ENCODE peak calls at places on chromosomes 7 and 10, in nine cellular contexts. W is kidney epithelial cell, D is stomach, X is B cell, P is endothelial cell, K is HFF-Myc, Q is cardiac fibroblast, L is A549, G is AG09319. N is an unnamed sample.

GRCh38 chr10:132397036-132397541 is at the start of gene PWWP2B:
- DNase-seq in Q (no peak), P (peak; percentile 50), X (peak; percentile 93), D (peak; percentile 75), G (no peak), W (no peak), L (no peak), K (no peak), N (no peak)

GRCh38 chr7:127717502-127718125 is 65.6 kb downstream of the SND1 start:
- DNase-seq in X (no peak), L (no peak), K (no peak), W (no peak), P (no peak), Q (peak; percentile 68), D (no peak), G (no peak), N (no peak)

GRCh38 chr10:129472696-129473555 is 5.9 kb downstream of the MGMT start:
- DNase-seq in D (no peak), L (no peak), W (no peak), Q (no peak), X (peak; percentile 44), K (no peak), G (no peak), P (no peak), N (no peak)

GRCh38 chr7:144548556-144548955 is 145.1 kb upstream of the NOBOX start:
- DNase-seq in D (no peak), W (no peak), L (no peak), K (no peak), G (no peak), P (no peak), X (no peak), Q (no peak), N (no peak)

GRCh38 chr7:83166-83840 is 109.1 kb upstream of the FAM20C start:
- DNase-seq in G (no peak), D (peak; percentile 16), W (no peak), K (no peak), X (no peak), Q (no peak), L (no peak), P (no peak), N (no peak)

GRCh38 chr7:95536656-95537311 is 51.0 kb downstream of the ASB4 start:
- DNase-seq in D (no peak), G (no peak), L (no peak), P (no peak), X (no peak), K (no peak), W (no peak), Q (no peak), N (no peak)

GRCh38 chr7:10128748-10129147 is 844.9 kb upstream of the PHF14 start:
- DNase-seq in D (no peak), W (no peak), L (no peak), P (peak; percentile 33), G (no peak), K (no peak), Q (no peak), X (no peak), N (no peak)

GRCh38 chr7:106057962-106058901 is 53.9 kb downstream of the SYPL1 start:
- DNase-seq in X (peak; percentile 78), K (no peak), P (no peak), G (no peak), L (no peak), Q (no peak), W (no peak), D (peak; percentile 94), N (no peak)

GRCh38 chr10:66925896-66926719 is at the start of gene LRRTM3:
- DNase-seq in L (peak; percentile 70), P (peak; percentile 61), W (peak; percentile 50), K (peak; percentile 38), Q (peak; percentile 87), D (peak; percentile 44), X (no peak), G (no peak), N (peak; percentile 16)

GRCh38 chr10:113957013-113957412 is 86.7 kb upstream of the ADRB1 start:
- DNase-seq in W (peak; percentile 31), X (no peak), Q (peak; percentile 76), L (peak; percentile 26), D (no peak), G (peak; percentile 52), P (no peak), K (peak; percentile 36), N (no peak)

GRCh38 chr10:43344051-43344450 is 27.4 kb upstream of the FXYD4 start:
- DNase-seq in Q (no peak), K (no peak), L (no peak), P (no peak), W (no peak), X (no peak), D (no peak), G (no peak), N (no peak)

GRCh38 chr10:62637249-62638061 is 167.1 kb upstream of the ADO start:
- DNase-seq in L (no peak), W (no peak), D (peak; percentile 33), P (no peak), K (no peak), X (peak; percentile 27), Q (peak; percentile 67), G (no peak), N (no peak)

GRCh38 chr10:72340510-72340895 is 14.2 kb downstream of the DNAJB12 start:
- DNase-seq in W (no peak), L (peak; percentile 70), K (no peak), G (no peak), D (peak; percentile 75), X (peak; percentile 79), Q (peak; percentile 62), P (peak; percentile 79), N (peak; percentile 55)

DNA sequence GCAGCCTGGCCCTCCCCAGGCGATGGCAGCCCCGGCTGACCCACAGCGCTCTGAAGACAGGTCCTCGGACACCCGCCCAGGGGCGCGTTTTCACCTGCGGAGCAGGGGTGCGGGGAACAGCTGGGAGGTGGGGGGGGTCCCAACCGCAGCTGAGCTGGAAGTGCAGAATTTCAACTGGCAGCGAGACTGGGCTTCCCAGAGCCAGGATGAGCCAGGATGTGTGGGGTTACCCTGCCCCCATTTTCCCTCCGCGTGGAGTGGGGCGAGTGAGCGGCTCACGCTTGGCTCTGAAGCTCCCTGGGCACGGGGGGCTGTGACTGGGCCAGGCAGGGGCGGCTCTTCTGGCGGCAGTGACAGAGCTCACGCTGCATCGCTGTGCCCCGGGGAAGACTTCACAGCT is 70.2 kb downstream of the DNAJB6 start:
- DNase-seq in K (no peak), P (no peak), L (no peak), W (no peak), Q (no peak), X (no peak), D (no peak), G (no peak), N (no peak)
- TF ChIP-seq CTCF in K (no peak), P (no peak), L (no peak), W (no peak), Q (no peak), X (no peak), D (no peak), G (no peak), N (no peak)

GRCh38 chr10:22218448-22218847 is 633 bp upstream of the EBLN1 start:
- DNase-seq in W (no peak), K (no peak), D (no peak), L (no peak), P (no peak), Q (no peak), X (no peak), G (no peak), N (no peak)
- TF ChIP-seq CTCF in W (no peak), K (no peak), D (no peak), L (no peak), P (no peak), Q (no peak), X (no peak), G (no peak), N (peak; percentile 25)

GRCh38 chr10:6844251-6844650 is 264.2 kb upstream of the PRKCQ start:
- DNase-seq in G (no peak), K (no peak), X (no peak), Q (no peak), L (no peak), D (no peak), P (no peak), W (no peak), N (no peak)

GRCh38 chr10:6842722-6843121 is 262.6 kb upstream of the PRKCQ start:
- DNase-seq in K (no peak), W (no peak), P (no peak), L (no peak), D (no peak), G (no peak), Q (no peak), X (no peak), N (no peak)

GRCh38 chr10:6841746-6842145 is 261.7 kb upstream of the PRKCQ start:
- DNase-seq in W (no peak), X (no peak), G (no peak), L (no peak), K (no peak), Q (no peak), P (no peak), D (no peak), N (no peak)

GRCh38 chr10:6840766-6841165 is 260.7 kb upstream of the PRKCQ start:
- DNase-seq in D (no peak), X (no peak), W (no peak), L (no peak), G (peak; percentile 23), K (peak; percentile 68), Q (peak; percentile 3), P (no peak), N (no peak)

GRCh38 chr10:6843477-6843876 is 263.4 kb upstream of the PRKCQ start:
- DNase-seq in P (no peak), Q (no peak), L (peak; percentile 19), K (no peak), W (no peak), G (no peak), X (no peak), D (no peak), N (no peak)
- TF ChIP-seq CTCF in P (no peak), Q (no peak), L (no peak), K (no peak), W (no peak), G (no peak), X (no peak), D (no peak), N (no peak)

DNA sequence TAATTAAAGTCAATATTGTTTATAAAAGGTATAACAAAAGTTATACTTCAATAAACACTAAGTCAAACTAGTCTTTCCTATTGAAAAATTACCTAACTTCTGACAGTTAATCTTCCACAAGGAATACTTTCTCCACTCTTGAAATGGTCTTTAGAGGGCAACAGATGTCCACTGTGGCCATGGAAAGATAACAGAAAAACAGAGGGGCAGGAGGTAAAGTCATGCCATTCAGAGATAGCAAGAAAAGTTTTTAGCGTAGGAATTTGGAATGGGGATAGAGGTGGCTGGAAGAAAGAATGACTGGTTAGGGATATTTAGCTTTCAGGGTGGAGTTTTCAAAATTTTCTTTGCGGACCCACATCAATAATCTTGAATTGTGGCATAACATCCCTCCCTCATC is 34.7 kb downstream of the HYCC1 start:
- DNase-seq in X (no peak), W (no peak), L (no peak), K (no peak), P (no peak), D (no peak), G (no peak), Q (no peak), N (no peak)
- TF ChIP-seq CTCF in X (no peak), W (no peak), L (no peak), K (no peak), P (no peak), D (no peak), G (no peak), Q (no peak), N (no peak)